ENCODE peak calls at places on chromosomes 4 and X, in four cellular contexts. V is WTC11, T is K562, M is HepG2. N is an unnamed sample.

GRCh38 chrX:7889138-7889537 is 38.1 kb downstream of the PNPLA4 start:
- DNase-seq in V (no peak), T (no peak), M (no peak), N (no peak)

GRCh38 chr4:86569103-86569870 is 24.8 kb upstream of the PTPN13 start:
- DNase-seq in V (no peak), T (no peak), M (no peak), N (no peak)

GRCh38 chr4:165621983-165622382 is 243.2 kb downstream of the CPE start:
- DNase-seq in V (no peak), T (no peak), M (no peak), N (no peak)

GRCh38 chr4:26459054-26459755 is 31.1 kb downstream of the CCKAR start:
- DNase-seq in V (no peak), T (peak), M (peak), N (peak)

GRCh38 chr4:184949020-184949419 is 69.3 kb upstream of the HELT start:
- DNase-seq in V (no peak), T (no peak), M (no peak), N (no peak)

GRCh38 chrX:151870603-151871002 is 42.1 kb upstream of the MAGEA4 start:
- DNase-seq in V (no peak), T (no peak), M (peak), N (no peak)

GRCh38 chrX:63686878-63687714 is 97.9 kb downstream of the ARHGEF9 start:
- DNase-seq in V (peak), T (peak), M (peak), N (peak)

GRCh38 chr4:24262084-24262483 is 322.3 kb downstream of the DHX15 start:
- DNase-seq in V (no peak), T (no peak), M (no peak), N (no peak)

GRCh38 chrX:133670394-133670793 is 255.1 kb upstream of the GPC4 start:
- DNase-seq in V (no peak), T (peak), M (no peak), N (peak)

GRCh38 chrX:97882306-97882705 is 998.6 kb downstream of the RPA4 start:
- DNase-seq in V (no peak), T (no peak), M (no peak), N (no peak)

GRCh38 chr4:26223160-26223559 is 97.7 kb upstream of the RBPJ start:
- DNase-seq in V (no peak), T (no peak), M (no peak), N (no peak)

GRCh38 chr4:157992038-157992706 is 180.7 kb downstream of the GASK1B start:
- DNase-seq in V (no peak), T (peak), M (peak), N (no peak)

GRCh38 chr4:113499696-113500095 is 261.8 kb downstream of the CAMK2D start:
- DNase-seq in V (no peak), T (no peak), M (peak), N (no peak)

GRCh38 chr4:189974056-189974455 is 33.4 kb downstream of the FRG1 start:
- DNase-seq in V (no peak), T (peak), M (peak), N (no peak)

GRCh38 chr4:139834210-139834609 is 168.6 kb downstream of the MGST2 start:
- DNase-seq in V (peak), T (no peak), M (peak), N (no peak)

GRCh38 chr4:10183462-10183861 is 66.9 kb upstream of the WDR1 start:
- DNase-seq in V (no peak), T (no peak), M (no peak), N (no peak)

GRCh38 chr4:52873861-52874343 is 11.8 kb downstream of the RASL11B start:
- DNase-seq in V (peak), T (no peak), M (peak), N (no peak)

GRCh38 chr4:82898322-82899243 is 2.0 kb upstream of the THAP9 start:
- DNase-seq in V (no peak), T (no peak), M (no peak), N (no peak)

GRCh38 chr4:181559637-181560036 is 683.6 kb upstream of the TENM3 start:
- DNase-seq in V (no peak), T (no peak), M (no peak), N (no peak)

GRCh38 chr4:9889306-9889705 is 107.9 kb downstream of the DRD5 start:
- DNase-seq in V (no peak), T (no peak), M (no peak), N (no peak)

GRCh38 chrX:39766085-39766726 is 331.6 kb downstream of the BCOR start:
- DNase-seq in V (no peak), T (no peak), M (no peak), N (no peak)

GRCh38 chr4:127479031-127479622 is 153.6 kb upstream of the INTU start:
- DNase-seq in V (no peak), T (peak), M (peak), N (no peak)

GRCh38 chr4:26061248-26061986 is 147.4 kb downstream of the SMIM20 start:
- DNase-seq in V (peak), T (peak), M (peak), N (no peak)

GRCh38 chr4:139175647-139176298 is 1.2 kb downstream of the ELF2 start:
- DNase-seq in V (no peak), T (no peak), M (no peak), N (no peak)

GRCh38 chr4:170666909-170667308 is 577.2 kb upstream of the AADAT start:
- DNase-seq in V (no peak), T (no peak), M (no peak), N (no peak)

GRCh38 chr4:180665481-180665880 is 1577.7 kb upstream of the TENM3 start:
- DNase-seq in V (no peak), T (no peak), M (no peak), N (no peak)

GRCh38 chr4:153466637-153467153 is 535 bp downstream of the TMEM131L start:
- DNase-seq in V (no peak), T (no peak), M (no peak), N (no peak)

GRCh38 chrX:106999002-106999975 is 723 bp downstream of the MORC4 start:
- DNase-seq in V (peak), T (no peak), M (peak), N (no peak)

GRCh38 chrX:69163936-69164741 is 1.1 kb downstream of the PJA1 start:
- DNase-seq in V (peak), T (peak), M (no peak), N (no peak)

GRCh38 chr4:104795264-104795934 is 300.7 kb upstream of the CXXC4 start:
- DNase-seq in V (no peak), T (no peak), M (no peak), N (peak)

GRCh38 chr4:137213372-137214173 is 318.7 kb downstream of the PCDH18 start:
- DNase-seq in V (no peak), T (no peak), M (no peak), N (no peak)

GRCh38 chrX:134649770-134650169 is 8.5 kb downstream of the PLAC1 start:
- DNase-seq in V (no peak), T (no peak), M (no peak), N (no peak)

GRCh38 chrX:103831342-103831802 is 685 bp downstream of the RAB9B start:
- DNase-seq in V (no peak), T (peak), M (no peak), N (no peak)

GRCh38 chrX:121802881-121803412 is 755.5 kb downstream of the GLUD2 start:
- DNase-seq in V (peak), T (no peak), M (no peak), N (no peak)

GRCh38 chrX:140057001-140057411 is 91.7 kb upstream of the CXorf66 start:
- DNase-seq in V (peak), T (peak), M (peak), N (peak)

GRCh38 chr4:136036744-136037143 is 1495.5 kb downstream of the PCDH18 start:
- DNase-seq in V (no peak), T (no peak), M (no peak), N (no peak)

GRCh38 chrX:119763175-119763574 is 4.8 kb downstream of the SOWAHD start:
- DNase-seq in V (peak), T (no peak), M (no peak), N (no peak)
- TF ChIP-seq CBFB in V (no peak), T (no peak), M (no peak), N (no peak)

GRCh38 chr4:41160010-41160789 is 54.1 kb downstream of the APBB2 start:
- DNase-seq in V (no peak), T (no peak), M (no peak), N (no peak)
- TF ChIP-seq CBFB in V (no peak), T (no peak), M (no peak), N (no peak)

DNA sequence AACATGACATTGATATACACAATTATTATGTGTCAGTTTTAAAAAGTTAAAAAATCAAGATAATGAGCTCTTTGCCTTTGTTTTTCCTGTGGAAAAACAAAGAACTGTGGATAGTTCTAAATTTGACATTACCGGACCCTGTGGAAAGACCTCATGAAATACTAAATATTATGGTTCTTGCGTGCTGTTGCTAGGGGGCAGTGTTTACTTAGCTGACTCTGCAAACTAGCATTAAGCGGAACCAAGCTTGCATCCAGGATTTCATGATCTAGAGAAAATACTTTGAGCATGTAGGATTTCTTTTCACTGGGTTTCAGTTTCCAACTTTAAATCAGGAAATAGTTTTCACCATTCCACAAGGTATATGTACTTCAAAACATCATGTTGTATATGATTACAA is 33.6 kb downstream of the CLCN4 start:
- DNase-seq in V (no peak), T (peak), M (peak), N (no peak)
- TF ChIP-seq CBFB in V (no peak), T (no peak), M (no peak), N (no peak)

GRCh38 chr4:39706334-39706733 is 8.4 kb downstream of the UBE2K start:
- DNase-seq in V (no peak), T (no peak), M (peak), N (no peak)
- TF ChIP-seq CBFB in V (no peak), T (no peak), M (no peak), N (no peak)

DNA sequence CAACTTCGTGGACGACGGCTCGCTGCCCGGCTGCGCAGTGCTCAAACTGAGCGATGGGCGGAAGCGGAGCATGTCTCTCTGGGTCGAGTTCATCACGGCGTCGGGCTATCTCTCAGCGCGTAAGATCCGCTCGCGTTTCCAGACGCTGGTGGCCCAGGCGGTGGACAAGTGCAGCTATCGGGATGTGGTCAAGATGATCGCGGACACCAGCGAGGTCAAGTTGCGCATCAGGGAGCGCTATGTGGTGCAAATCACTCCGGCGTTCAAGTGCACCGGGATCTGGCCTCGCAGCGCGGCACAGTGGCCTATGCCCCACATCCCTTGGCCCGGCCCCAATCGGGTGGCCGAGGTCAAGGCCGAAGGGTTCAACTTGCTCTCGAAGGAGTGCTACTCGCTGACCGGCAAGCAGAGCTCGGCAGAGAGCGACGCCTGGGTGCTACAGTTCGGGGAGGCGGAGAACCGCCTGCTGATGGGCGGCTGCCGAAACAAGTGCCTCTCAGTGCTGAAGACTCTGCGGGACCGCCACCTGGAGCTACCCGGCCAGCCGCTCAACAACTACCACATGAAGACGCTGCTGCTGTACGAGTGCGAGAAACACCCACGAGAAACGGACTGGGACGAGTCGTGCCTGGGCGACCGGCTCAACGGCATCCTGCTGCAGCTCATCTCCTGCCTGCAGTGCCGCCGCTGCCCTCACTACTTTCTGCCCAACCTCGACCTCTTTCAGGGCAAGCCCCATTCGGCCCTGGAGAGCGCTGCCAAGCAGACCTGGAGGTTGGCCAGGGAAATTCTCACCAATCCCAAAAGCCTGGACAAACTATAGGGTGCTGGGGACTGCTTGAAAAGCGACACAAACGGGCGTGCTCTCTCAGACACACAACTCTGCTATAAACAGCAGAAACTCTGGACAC is 1.6 kb downstream of the MAB21L2 start:
- DNase-seq in V (peak), T (no peak), M (no peak), N (no peak)
- TF ChIP-seq CBFB in V (no peak), T (no peak), M (no peak), N (no peak)

DNA sequence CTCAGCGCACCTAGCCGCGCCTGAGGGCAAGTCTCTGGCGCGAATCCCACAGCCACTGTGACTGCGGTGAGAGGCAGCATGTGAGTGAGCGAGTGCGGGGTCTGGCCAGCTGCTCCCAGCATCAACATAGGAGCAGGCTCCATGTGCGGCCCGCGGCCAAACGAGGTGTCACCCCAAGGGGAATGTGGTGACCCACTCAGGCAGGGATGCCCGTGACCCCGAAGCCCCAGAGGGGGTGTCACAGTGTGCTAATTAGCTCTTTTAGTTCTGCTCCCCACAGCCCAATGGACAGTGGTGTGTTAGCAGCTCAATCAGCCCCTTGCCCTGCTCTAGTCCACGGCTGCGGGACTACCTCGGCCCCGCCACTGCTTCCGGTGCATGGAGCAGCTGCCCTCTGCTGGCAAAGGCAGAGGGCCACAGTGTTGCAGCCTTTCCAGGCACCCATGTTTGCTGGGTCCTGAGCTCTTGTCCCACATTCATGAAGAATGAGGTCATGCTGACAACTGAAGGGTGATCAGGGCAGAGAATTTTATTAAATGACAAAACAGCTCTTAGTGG is 61.4 kb downstream of the AGA start:
- DNase-seq in V (peak), T (peak), M (peak), N (no peak)
- TF ChIP-seq CBFB in V (no peak), T (no peak), M (no peak), N (no peak)

GRCh38 chr4:38292529-38292928 is 332.3 kb downstream of the PTTG2 start:
- DNase-seq in V (no peak), T (no peak), M (peak), N (no peak)

GRCh38 chr4:38290914-38291313 is 330.7 kb downstream of the PTTG2 start:
- DNase-seq in V (no peak), T (no peak), M (no peak), N (no peak)

GRCh38 chr4:38294238-38294637 is 334.0 kb downstream of the PTTG2 start:
- DNase-seq in V (no peak), T (no peak), M (no peak), N (no peak)

GRCh38 chr4:38287090-38287843 is 327.1 kb downstream of the PTTG2 start:
- DNase-seq in V (no peak), T (no peak), M (no peak), N (no peak)

GRCh38 chr4:38290360-38290759 is 330.2 kb downstream of the PTTG2 start:
- DNase-seq in V (no peak), T (no peak), M (no peak), N (no peak)
- TF ChIP-seq CBFB in V (no peak), T (no peak), M (no peak), N (no peak)

GRCh38 chrX:17375361-17375630 is 296 bp downstream of the NHS start:
- DNase-seq in V (no peak), T (no peak), M (no peak), N (no peak)

GRCh38 chrX:17377795-17378194 is 2.8 kb downstream of the NHS start:
- DNase-seq in V (no peak), T (no peak), M (no peak), N (no peak)

GRCh38 chrX:17377047-17377692 is 2.2 kb downstream of the NHS start:
- DNase-seq in V (peak), T (no peak), M (no peak), N (no peak)

GRCh38 chrX:17375631-17376380 is 806 bp downstream of the NHS start:
- DNase-seq in V (peak), T (no peak), M (no peak), N (no peak)

DNA sequence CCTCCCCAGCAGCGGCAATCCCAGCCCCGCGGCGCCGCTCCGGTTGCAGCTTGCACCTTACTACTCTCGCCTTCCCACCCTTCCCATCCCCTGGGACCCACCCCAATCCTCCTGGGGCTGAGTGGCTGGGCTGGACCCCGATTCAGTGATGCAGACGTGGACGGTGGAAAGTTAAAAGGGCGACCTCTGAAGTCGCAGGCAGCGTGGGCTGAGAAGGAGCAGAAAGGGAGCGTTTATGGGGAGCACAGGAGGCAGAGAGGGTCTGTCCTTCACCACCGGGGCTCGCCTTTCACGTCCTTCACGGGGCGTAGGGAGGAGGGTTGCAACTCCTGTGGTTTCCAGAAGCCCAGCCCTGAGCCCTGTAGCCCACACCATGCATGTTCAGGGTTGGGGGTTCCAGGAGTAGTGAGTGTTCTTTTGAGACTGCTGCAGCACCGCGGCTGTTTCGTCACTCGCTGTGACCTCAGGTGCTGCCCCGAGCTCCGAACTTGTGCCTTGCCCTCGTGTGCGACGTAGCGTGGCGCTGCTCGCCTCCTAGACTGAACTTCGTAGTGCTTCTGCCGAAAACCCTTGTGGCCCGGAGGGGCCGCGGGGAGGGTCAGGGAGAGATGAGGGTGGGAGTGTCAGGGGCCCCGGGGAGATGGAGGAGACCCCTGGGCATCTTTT is 1.5 kb downstream of the NHS start:
- DNase-seq in V (no peak), T (no peak), M (no peak), N (no peak)
- TF ChIP-seq CBFB in V (no peak), T (no peak), M (no peak), N (no peak)